ENCODE peak calls at places on chromosomes 13 and 19, in ten cellular contexts. L is activated CD8-positive, alpha-beta memory T cell treated with anti-CD3 and anti-CD28 coated beads for 24 hours; R is NCI-H1105 treated with DMSO at 0.1 percent for 48 hours; A is Kasumi-1; W is effector CD4-positive, alpha-beta T cell; G is GM04504; T is SHP77; F is left cardiac atrium; O is AG09309; N is stimulated activated CD8-positive, alpha-beta memory T cell treated with anti-CD3 and anti-CD28 coated beads, Interleukin-15, amount 100 ng/mL, for 1 hour. S is an unnamed sample.

GRCh38 chr19:41398603-41399002 is 985 bp downstream of the BCKDHA start:
- DNase-seq in N (no peak), F (no peak), W (no peak), L (no peak), R (no peak), G (no peak), T (no peak), O (no peak), A (no peak), S (no peak)

GRCh38 chr13:43730642-43731041 is 56.1 kb downstream of the ENOX1 start:
- DNase-seq in A (no peak), W (no peak), O (no peak), F (no peak), L (no peak), N (no peak), R (no peak), G (peak), T (no peak), S (no peak)

GRCh38 chr19:11420429-11420893 is 1.3 kb upstream of the RGL3 start:
- DNase-seq in F (peak), L (no peak), A (no peak), T (no peak), G (no peak), O (no peak), N (no peak), R (peak), W (no peak), S (no peak)

GRCh38 chr19:42092350-42092749 is 16.4 kb downstream of the ZNF574 start:
- DNase-seq in R (peak), G (no peak), L (no peak), A (peak), T (peak), W (peak), O (no peak), N (no peak), F (no peak), S (no peak)

GRCh38 chr19:51660975-51661600 is 14.5 kb upstream of the SIGLEC14 start:
- DNase-seq in N (peak), F (peak), L (peak), T (peak), G (peak), R (peak), O (peak), A (peak), W (peak), S (peak)

GRCh38 chr19:35446194-35446593 is 1.9 kb upstream of the FFAR2 start:
- DNase-seq in W (peak), A (no peak), O (no peak), F (no peak), L (no peak), G (no peak), N (no peak), R (no peak), T (no peak), S (no peak)

GRCh38 chr19:2782357-2782935 is 627 bp downstream of the SGTA start:
- DNase-seq in R (no peak), T (no peak), N (no peak), A (no peak), F (no peak), G (no peak), L (peak), W (no peak), O (no peak), S (no peak)

GRCh38 chr19:31312629-31313244 is 36.5 kb downstream of the TSHZ3 start:
- DNase-seq in F (no peak), N (no peak), W (no peak), L (no peak), T (no peak), O (no peak), R (no peak), A (no peak), G (no peak), S (no peak)

GRCh38 chr13:110440946-110441731 is 120.4 kb downstream of the RAB20 start:
- DNase-seq in O (no peak), A (no peak), F (no peak), W (no peak), G (no peak), N (no peak), L (no peak), T (no peak), R (no peak), S (no peak)

GRCh38 chr13:61255035-61255796 is 160.4 kb downstream of the PCDH20 start:
- DNase-seq in L (no peak), O (no peak), A (peak), N (no peak), R (peak), T (no peak), W (no peak), F (no peak), G (no peak), S (no peak)

GRCh38 chr13:105497597-105497996 is 1037.9 kb downstream of the EFNB2 start:
- DNase-seq in T (no peak), G (no peak), A (no peak), R (no peak), W (no peak), L (no peak), F (no peak), O (no peak), N (no peak), S (no peak)

GRCh38 chr19:41850381-41850780 is 5.5 kb downstream of the DMRTC2 start:
- DNase-seq in R (no peak), N (no peak), O (no peak), F (no peak), G (no peak), W (no peak), A (no peak), L (no peak), T (no peak), S (no peak)

GRCh38 chr19:57675881-57676280 is 5.9 kb upstream of the ZNF551 start:
- DNase-seq in N (no peak), L (no peak), W (no peak), R (no peak), G (peak), O (peak), T (no peak), A (no peak), F (no peak), S (no peak)

GRCh38 chr13:112496166-112496565 is 91.8 kb downstream of the TUBGCP3 start:
- DNase-seq in R (no peak), L (no peak), F (no peak), A (no peak), T (no peak), G (no peak), O (no peak), N (no peak), W (no peak), S (no peak)

GRCh38 chr13:41411536-41411935 is 45.8 kb upstream of the RGCC start:
- DNase-seq in O (peak), A (peak), L (no peak), R (no peak), F (no peak), N (no peak), G (peak), T (no peak), W (no peak), S (no peak)

GRCh38 chr13:61170791-61171330 is 244.8 kb downstream of the PCDH20 start:
- DNase-seq in T (no peak), F (peak), R (peak), N (no peak), O (no peak), A (no peak), L (no peak), G (no peak), W (no peak), S (no peak)

GRCh38 chr13:79810671-79811070 is 329.7 kb downstream of the NDFIP2 start:
- DNase-seq in N (no peak), A (no peak), F (no peak), G (peak), R (no peak), O (peak), L (no peak), T (no peak), W (no peak), S (no peak)

GRCh38 chr13:113155982-113156655 is 2.3 kb upstream of the PROZ start:
- DNase-seq in G (no peak), N (no peak), R (no peak), A (no peak), W (no peak), T (no peak), O (no peak), F (no peak), L (peak), S (no peak)